ENCODE peak calls at places on chromosome 19, in five cellular contexts. One of them, this sample, is unnamed.

GRCh38 chr19:30861896-30862295 is 487.3 kb downstream of the TSHZ3 start:
- DNase-seq in sigmoid colon: no peak
- DNase-seq in suprapubic skin: no peak
- DNase-seq in NB4: no peak
- DNase-seq in A549: no peak
- DNase-seq in this sample: peak; percentile 28

GRCh38 chr19:27974082-27974513 is 1238.9 kb downstream of the UQCRFS1 start:
- DNase-seq in suprapubic skin: no peak
- DNase-seq in sigmoid colon: no peak
- DNase-seq in NB4: peak; percentile 25
- DNase-seq in A549: peak; percentile 44
- DNase-seq in this sample: no peak

GRCh38 chr19:14368011-14368513 is 13.2 kb upstream of the ADGRE5 start:
- DNase-seq in NB4: peak; percentile 62
- DNase-seq in A549: no peak
- DNase-seq in sigmoid colon: no peak
- DNase-seq in suprapubic skin: no peak
- DNase-seq in this sample: no peak

GRCh38 chr19:31699421-31699820 is 350.2 kb upstream of the TSHZ3 start:
- DNase-seq in suprapubic skin: peak; percentile 60
- DNase-seq in NB4: no peak
- DNase-seq in sigmoid colon: no peak
- DNase-seq in A549: no peak
- DNase-seq in this sample: no peak

GRCh38 chr19:5329141-5329540 is 11.5 kb downstream of the PTPRS start:
- DNase-seq in sigmoid colon: no peak
- DNase-seq in NB4: no peak
- DNase-seq in suprapubic skin: no peak
- DNase-seq in A549: no peak
- DNase-seq in this sample: no peak

GRCh38 chr19:8120636-8121480 is 28.5 kb downstream of the FBN3 start:
- DNase-seq in sigmoid colon: no peak
- DNase-seq in suprapubic skin: no peak
- DNase-seq in A549: no peak
- DNase-seq in NB4: no peak
- DNase-seq in this sample: no peak

GRCh38 chr19:14434543-14435319 is 1.6 kb downstream of the PKN1 start:
- DNase-seq in sigmoid colon: peak; percentile 89
- DNase-seq in suprapubic skin: no peak
- DNase-seq in NB4: peak; percentile 64
- DNase-seq in A549: peak; percentile 73
- DNase-seq in this sample: peak; percentile 91

GRCh38 chr19:10450853-10451609 is 30.7 kb downstream of the PDE4A start:
- DNase-seq in NB4: peak; percentile 75
- DNase-seq in sigmoid colon: no peak
- DNase-seq in A549: peak; percentile 69
- DNase-seq in suprapubic skin: no peak
- DNase-seq in this sample: no peak

GRCh38 chr19:10544242-10544752 is 593 bp downstream of the ATG4D start:
- DNase-seq in NB4: peak; percentile 65
- DNase-seq in suprapubic skin: no peak
- DNase-seq in sigmoid colon: no peak
- DNase-seq in A549: no peak
- DNase-seq in this sample: no peak

GRCh38 chr19:17846146-17846545 is 1.6 kb downstream of the JAK3 start:
- DNase-seq in sigmoid colon: no peak
- DNase-seq in suprapubic skin: no peak
- DNase-seq in A549: no peak
- DNase-seq in NB4: no peak
- DNase-seq in this sample: no peak

GRCh38 chr19:49677232-49677881 is at the start of gene PRMT1:
- DNase-seq in sigmoid colon: no peak
- DNase-seq in suprapubic skin: no peak
- DNase-seq in NB4: peak; percentile 73
- DNase-seq in A549: peak; percentile 76
- DNase-seq in this sample: no peak

GRCh38 chr19:31781542-31781941 is 432.3 kb upstream of the TSHZ3 start:
- DNase-seq in suprapubic skin: no peak
- DNase-seq in A549: no peak
- DNase-seq in sigmoid colon: no peak
- DNase-seq in NB4: no peak
- DNase-seq in this sample: no peak

GRCh38 chr19:51808333-51808986 is 13.5 kb downstream of the FPR3 start:
- DNase-seq in NB4: no peak
- DNase-seq in sigmoid colon: no peak
- DNase-seq in suprapubic skin: no peak
- DNase-seq in A549: peak; percentile 25
- DNase-seq in this sample: no peak

GRCh38 chr19:19777692-19778091 is 43.9 kb downstream of the ZNF506 start:
- DNase-seq in NB4: no peak
- DNase-seq in sigmoid colon: no peak
- DNase-seq in A549: no peak
- DNase-seq in suprapubic skin: no peak
- DNase-seq in this sample: no peak

GRCh38 chr19:919157-920050 is 2.3 kb downstream of the KISS1R start:
- DNase-seq in A549: no peak
- DNase-seq in sigmoid colon: no peak
- DNase-seq in suprapubic skin: no peak
- DNase-seq in NB4: no peak
- DNase-seq in this sample: no peak

GRCh38 chr19:13334801-13335481 is 171.3 kb downstream of the CACNA1A start:
- DNase-seq in sigmoid colon: no peak
- DNase-seq in NB4: peak; percentile 22
- DNase-seq in A549: peak; percentile 32
- DNase-seq in suprapubic skin: no peak
- DNase-seq in this sample: no peak

GRCh38 chr19:1026189-1027019 is at the start of gene CNN2:
- DNase-seq in A549: peak; percentile 67
- DNase-seq in NB4: peak; percentile 73
- DNase-seq in suprapubic skin: peak; percentile 92
- DNase-seq in sigmoid colon: peak; percentile 93
- DNase-seq in this sample: peak; percentile 76

GRCh38 chr19:10403137-10404021 is at the start of gene CDC37:
- DNase-seq in A549: peak; percentile 95
- DNase-seq in suprapubic skin: peak; percentile 97
- DNase-seq in sigmoid colon: peak; percentile 98
- DNase-seq in NB4: peak; percentile 100
- DNase-seq in this sample: peak; percentile 95

GRCh38 chr19:35287713-35288112 is 4.2 kb upstream of the MAG start:
- DNase-seq in sigmoid colon: no peak
- DNase-seq in suprapubic skin: no peak
- DNase-seq in NB4: no peak
- DNase-seq in A549: no peak
- DNase-seq in this sample: no peak

GRCh38 chr19:19540707-19541515 is 2.8 kb downstream of the CILP2 start:
- DNase-seq in sigmoid colon: no peak
- DNase-seq in A549: peak; percentile 45
- DNase-seq in suprapubic skin: peak; percentile 76
- DNase-seq in NB4: peak; percentile 71
- DNase-seq in this sample: no peak

GRCh38 chr19:10769533-10770491 is 51.9 kb downstream of the DNM2 start:
- DNase-seq in sigmoid colon: peak; percentile 73
- DNase-seq in NB4: peak; percentile 37
- DNase-seq in suprapubic skin: no peak
- DNase-seq in A549: peak; percentile 48
- DNase-seq in this sample: no peak

GRCh38 chr19:50417138-50417849 is 1.4 kb upstream of the SPIB start:
- DNase-seq in A549: peak; percentile 44
- DNase-seq in suprapubic skin: no peak
- DNase-seq in NB4: no peak
- DNase-seq in sigmoid colon: no peak
- DNase-seq in this sample: no peak

GRCh38 chr19:32969549-32969948 is 2.2 kb downstream of the CEP89 start:
- DNase-seq in A549: no peak
- DNase-seq in suprapubic skin: no peak
- DNase-seq in NB4: no peak
- DNase-seq in sigmoid colon: peak; percentile 53
- DNase-seq in this sample: no peak

GRCh38 chr19:32966750-32967149 is 5.0 kb downstream of the CEP89 start:
- DNase-seq in A549: no peak
- DNase-seq in NB4: no peak
- DNase-seq in suprapubic skin: no peak
- DNase-seq in sigmoid colon: no peak
- DNase-seq in this sample: no peak

GRCh38 chr19:32971012-32971595 is 654 bp downstream of the CEP89 start:
- DNase-seq in sigmoid colon: peak; percentile 64
- DNase-seq in NB4: no peak
- DNase-seq in suprapubic skin: no peak
- DNase-seq in A549: no peak
- DNase-seq in this sample: no peak

GRCh38 chr19:32976223-32976805 is 4.3 kb downstream of the FAAP24 start:
- DNase-seq in NB4: peak; percentile 70
- DNase-seq in suprapubic skin: peak; percentile 84
- DNase-seq in sigmoid colon: peak; percentile 76
- DNase-seq in A549: peak; percentile 89
- DNase-seq in this sample: peak; percentile 91

GRCh38 chr19:32971715-32972540 is at the start of the genes CEP89 and FAAP24:
- DNase-seq in A549: peak; percentile 100
- DNase-seq in sigmoid colon: peak; percentile 99
- DNase-seq in suprapubic skin: peak; percentile 100
- DNase-seq in NB4: peak; percentile 97
- DNase-seq in this sample: peak; percentile 100
- TF ChIP-seq POLR2A in A549: peak; percentile 88
- TF ChIP-seq POLR2A in sigmoid colon: no peak
- TF ChIP-seq POLR2A in suprapubic skin: no peak
- TF ChIP-seq POLR2A in NB4: peak; percentile 54
- TF ChIP-seq POLR2A in this sample: no peak

GRCh38 chr19:6774821-6775707 is 2.6 kb downstream of the VAV1 start:
- DNase-seq in sigmoid colon: no peak
- DNase-seq in suprapubic skin: no peak
- DNase-seq in NB4: peak; percentile 39
- DNase-seq in A549: no peak
- DNase-seq in this sample: no peak

GRCh38 chr19:6772028-6772865 is at the start of gene VAV1:
- DNase-seq in A549: no peak
- DNase-seq in NB4: peak; percentile 93
- DNase-seq in suprapubic skin: peak; percentile 84
- DNase-seq in sigmoid colon: no peak
- DNase-seq in this sample: peak; percentile 90

GRCh38 chr19:6773323-6773931 is 919 bp downstream of the VAV1 start:
- DNase-seq in suprapubic skin: no peak
- DNase-seq in NB4: peak; percentile 79
- DNase-seq in A549: no peak
- DNase-seq in sigmoid colon: no peak
- DNase-seq in this sample: no peak

GRCh38 chr19:6769006-6769637 is 1.9 kb upstream of the SH2D3A start:
- DNase-seq in NB4: peak; percentile 29
- DNase-seq in sigmoid colon: no peak
- DNase-seq in A549: peak; percentile 46
- DNase-seq in suprapubic skin: no peak
- DNase-seq in this sample: no peak

DNA sequence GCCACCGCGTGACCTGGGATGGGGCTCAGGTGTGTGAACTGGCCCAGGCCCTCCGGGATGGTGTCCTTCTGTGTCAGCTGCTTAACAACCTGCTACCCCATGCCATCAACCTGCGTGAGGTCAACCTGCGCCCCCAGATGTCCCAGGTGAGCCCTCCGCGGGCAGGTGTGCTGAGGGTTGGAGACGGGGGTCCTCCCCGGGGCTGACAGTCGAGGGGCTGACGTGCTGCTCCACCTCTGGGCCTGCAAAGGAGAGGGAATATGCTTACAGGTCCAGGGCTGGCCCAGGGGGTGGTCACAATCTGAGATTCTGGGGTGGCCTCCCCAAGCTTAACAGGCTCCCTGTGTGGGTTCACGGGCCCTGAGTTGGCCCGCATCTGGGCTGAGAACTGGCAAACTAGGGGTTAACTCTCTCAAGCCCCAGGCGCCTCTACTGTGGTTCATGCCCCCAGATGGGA is 386 bp downstream of the VAV1 start:
- DNase-seq in sigmoid colon: no peak
- DNase-seq in suprapubic skin: no peak
- DNase-seq in A549: no peak
- DNase-seq in NB4: no peak
- DNase-seq in this sample: no peak
- H3K4me3 ChIP-seq in sigmoid colon: no peak overlapping the region
- H3K4me3 ChIP-seq in suprapubic skin: peak overlapping the region; percentile 40
- H3K4me3 ChIP-seq in A549: no peak overlapping the region
- H3K4me3 ChIP-seq in NB4: peak overlapping the region; percentile 70
- H3K4me3 ChIP-seq in this sample: peak overlapping the region; percentile 22

DNA sequence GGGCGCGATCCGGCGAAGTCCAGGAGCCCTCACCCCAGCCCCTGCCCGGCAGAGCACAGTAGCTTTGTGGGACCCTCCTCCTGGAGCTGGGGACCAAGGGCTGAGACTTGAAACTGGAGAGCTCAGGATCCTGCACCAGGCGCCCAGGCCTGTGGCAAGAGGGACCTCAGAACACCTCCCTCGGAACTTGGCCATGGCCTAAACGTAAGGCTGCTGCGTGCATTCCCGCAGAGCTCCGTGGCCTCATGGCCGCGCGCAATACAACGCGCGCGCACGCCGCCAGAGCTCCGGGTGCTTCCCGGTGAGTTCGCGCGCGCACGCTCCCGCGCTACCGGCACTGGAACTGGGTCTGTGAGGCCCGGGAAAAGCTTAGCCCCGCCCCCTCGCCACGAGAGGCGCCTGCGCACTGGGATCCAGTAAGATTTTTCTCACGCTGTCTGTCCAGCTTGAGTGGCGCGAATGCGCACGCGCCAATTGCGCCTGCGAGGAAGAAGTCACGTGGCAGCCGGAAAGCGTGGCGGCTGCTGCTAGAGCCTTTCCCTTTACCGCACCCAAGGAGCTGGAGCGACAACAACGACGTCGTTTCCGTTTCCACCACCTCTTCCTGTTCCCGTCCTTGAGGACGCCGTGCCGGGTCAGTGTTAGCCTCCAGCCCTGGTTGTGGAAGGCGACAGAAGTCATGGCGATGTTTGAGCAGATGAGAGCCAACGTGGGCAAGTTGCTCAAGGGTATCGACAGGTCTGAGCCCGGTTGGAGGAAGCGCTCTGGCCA is at the start of gene EIF3K:
- DNase-seq in suprapubic skin: peak; percentile 99
- DNase-seq in A549: peak; percentile 100
- DNase-seq in NB4: peak; percentile 95
- DNase-seq in sigmoid colon: peak; percentile 99
- DNase-seq in this sample: peak; percentile 98
- TF ChIP-seq CTCF in suprapubic skin: no peak
- TF ChIP-seq CTCF in A549: no peak
- TF ChIP-seq CTCF in NB4: no peak
- TF ChIP-seq CTCF in sigmoid colon: no peak
- TF ChIP-seq CTCF in this sample: no peak

GRCh38 chr19:39847525-39847924 is 1.3 kb upstream of the FBL start:
- DNase-seq in A549: no peak
- DNase-seq in suprapubic skin: no peak
- DNase-seq in NB4: no peak
- DNase-seq in sigmoid colon: no peak
- DNase-seq in this sample: no peak

GRCh38 chr19:39845172-39845571 is 1.0 kb downstream of the FBL start:
- DNase-seq in NB4: no peak
- DNase-seq in suprapubic skin: no peak
- DNase-seq in sigmoid colon: no peak
- DNase-seq in A549: peak; percentile 28
- DNase-seq in this sample: no peak

GRCh38 chr19:39845621-39846175 is 481 bp downstream of the FBL start:
- DNase-seq in suprapubic skin: no peak
- DNase-seq in NB4: peak; percentile 25
- DNase-seq in sigmoid colon: no peak
- DNase-seq in A549: no peak
- DNase-seq in this sample: no peak

GRCh38 chr19:39846678-39847486 is 703 bp upstream of the FBL start:
- DNase-seq in suprapubic skin: no peak
- DNase-seq in sigmoid colon: no peak
- DNase-seq in A549: no peak
- DNase-seq in NB4: peak; percentile 28
- DNase-seq in this sample: no peak

GRCh38 chr19:39846176-39846677 is at the start of gene FBL:
- DNase-seq in sigmoid colon: peak; percentile 97
- DNase-seq in suprapubic skin: peak; percentile 97
- DNase-seq in NB4: peak; percentile 88
- DNase-seq in A549: peak; percentile 96
- DNase-seq in this sample: peak; percentile 93
- TF ChIP-seq POLR2A in sigmoid colon: no peak
- TF ChIP-seq POLR2A in suprapubic skin: peak; percentile 27
- TF ChIP-seq POLR2A in NB4: peak; percentile 87
- TF ChIP-seq POLR2A in A549: peak; percentile 99
- TF ChIP-seq POLR2A in this sample: peak; percentile 1